ENCODE peak calls at places on chromosomes 4 and X, in ten cellular contexts. W is smooth muscle cell of the brain vasculature; D is hepatocyte; X is activated CD4-positive, alpha-beta T cell treated with anti-CD3 and anti-CD28 coated beads, Interleukin-2, amount 10 ng/mL, durations not matched to agents 7 days and 5 days; T is nucleus accumbens; O is LHCN-M2; I is NCI-H1092; K is Calu3; F is lung; J is dorsolateral prefrontal cortex. V is an unnamed sample.

GRCh38 chrX:118630843-118631242 is 96.6 kb upstream of the IL13RA1 start:
- DNase-seq in W (no peak), F (no peak), K (no peak), T (no peak), O (no peak), J (no peak), D (no peak), I (no peak), X (no peak), V (no peak)

GRCh38 chr4:183284965-183285364 is 35.1 kb downstream of the CLDN22 start:
- DNase-seq in T (no peak), W (no peak), D (no peak), J (no peak), I (no peak), X (no peak), O (no peak), K (no peak), F (no peak), V (no peak)

GRCh38 chrX:82626978-82627377 is 881.1 kb upstream of the POU3F4 start:
- DNase-seq in T (no peak), O (no peak), J (no peak), F (no peak), D (no peak), X (no peak), W (no peak), I (no peak), K (no peak), V (no peak)

GRCh38 chr4:112284166-112284565 is 1.5 kb downstream of the TIFA start:
- DNase-seq in F (no peak), J (no peak), T (no peak), W (no peak), I (no peak), O (peak; percentile 4), D (no peak), X (no peak), K (no peak), V (peak; percentile 7)

GRCh38 chr4:118289794-118290193 is 63.0 kb downstream of the PRSS12 start:
- DNase-seq in J (no peak), W (no peak), K (no peak), F (no peak), T (no peak), D (no peak), X (no peak), O (no peak), I (no peak), V (no peak)

GRCh38 chrX:109511113-109511512 is 25.5 kb upstream of the NXT2 start:
- DNase-seq in D (no peak), I (no peak), X (no peak), F (no peak), J (no peak), K (no peak), O (no peak), T (no peak), W (no peak), V (no peak)

GRCh38 chr4:90357117-90357710 is 230.0 kb downstream of the CCSER1 start:
- DNase-seq in O (peak; percentile 68), T (no peak), X (no peak), D (peak; percentile 58), K (no peak), F (no peak), I (peak; percentile 14), W (peak; percentile 39), J (no peak), V (peak; percentile 41)

GRCh38 chr4:22607382-22607781 is 85.4 kb upstream of the GBA3 start:
- DNase-seq in K (peak; percentile 66), J (no peak), X (peak; percentile 55), W (no peak), D (peak; percentile 71), I (peak; percentile 24), F (peak; percentile 46), O (peak; percentile 58), T (no peak), V (peak; percentile 22)

GRCh38 chr4:5893591-5893990 is 705 bp upstream of the CRMP1 start:
- DNase-seq in D (no peak), T (no peak), K (no peak), F (no peak), J (no peak), O (no peak), I (no peak), X (no peak), W (no peak), V (no peak)

GRCh38 chr4:165016971-165017370 is 14.8 kb upstream of the TRIM60 start:
- DNase-seq in O (peak; percentile 30), K (no peak), J (no peak), D (no peak), W (no peak), I (no peak), F (no peak), T (no peak), X (no peak), V (no peak)